ENCODE peak calls at places on chromosomes 11 and 22, in four cellular contexts. K is lower leg skin, M is foreskin keratinocyte, S is astrocyte of the spinal cord. D is an unnamed sample.

GRCh38 chr11:58286249-58286648 is 18.2 kb upstream of the OR10W1 start:
- DNase-seq in K (no peak), S (peak), M (no peak), D (no peak)

GRCh38 chr11:65506770-65507485 is 8.1 kb downstream of the MALAT1 start:
- DNase-seq in M (peak), S (peak), K (no peak), D (no peak)

GRCh38 chr11:8033791-8034585 is 46.9 kb downstream of the EIF3F start:
- DNase-seq in M (no peak), K (peak), S (no peak), D (no peak)

GRCh38 chr11:29623144-29623722 is 393.6 kb downstream of the KCNA4 start:
- DNase-seq in M (no peak), K (no peak), S (no peak), D (no peak)

GRCh38 chr22:47602732-47603131 is 840.3 kb downstream of the TBC1D22A start:
- DNase-seq in S (no peak), K (no peak), M (no peak), D (no peak)

GRCh38 chr11:71311176-71311925 is 59.0 kb upstream of the SHANK2 start:
- DNase-seq in S (no peak), K (peak), M (no peak), D (no peak)

GRCh38 chr22:24948356-24949202 is 2.1 kb upstream of the LHFPL7 start:
- DNase-seq in S (no peak), K (no peak), M (no peak), D (no peak)

GRCh38 chr22:46465793-46466192 is 71.6 kb downstream of the CELSR1 start:
- DNase-seq in M (no peak), K (no peak), S (no peak), D (no peak)

GRCh38 chr22:17152340-17152739 is 6.7 kb downstream of the HDHD5 start:
- DNase-seq in S (no peak), K (no peak), M (no peak), D (no peak)

GRCh38 chr11:67302571-67303131 is 679 bp upstream of the SSH3 start:
- DNase-seq in M (no peak), S (peak), K (peak), D (no peak)

GRCh38 chr11:59792507-59792906 is 18.1 kb downstream of the MRPL16 start:
- DNase-seq in S (no peak), K (no peak), M (no peak), D (no peak)

GRCh38 chr11:102640946-102641345 is 15.8 kb upstream of the MMP20 start:
- DNase-seq in S (no peak), M (no peak), K (no peak), D (no peak)

GRCh38 chr22:42171417-42171816 is 40.8 kb upstream of the CYP2D6 start:
- DNase-seq in K (no peak), M (no peak), S (no peak), D (no peak)

GRCh38 chr22:42169055-42169469 is 38.5 kb upstream of the CYP2D6 start:
- DNase-seq in K (no peak), M (no peak), S (peak), D (no peak)

GRCh38 chr22:42172385-42173172 is 42.0 kb upstream of the CYP2D6 start:
- DNase-seq in M (no peak), S (peak), K (no peak), D (no peak)

GRCh38 chr22:42171946-42172345 is 41.3 kb upstream of the CYP2D6 start:
- DNase-seq in K (no peak), S (no peak), M (no peak), D (no peak)

GRCh38 chr22:42170946-42171345 is 40.3 kb upstream of the CYP2D6 start:
- DNase-seq in S (no peak), M (no peak), K (no peak), D (no peak)
- TF ChIP-seq CTCF in S (no peak), M (no peak), K (no peak), D (no peak)

GRCh38 chr11:14290422-14290821 is 68.6 kb downstream of the RRAS2 start:
- DNase-seq in K (no peak), S (no peak), M (no peak), D (no peak)
- TF ChIP-seq CTCF in K (no peak), S (no peak), M (no peak), D (no peak)

GRCh38 chr11:119134389-119134978 is 13.1 kb downstream of the HINFP start:
- DNase-seq in S (no peak), M (no peak), K (no peak), D (no peak)
- TF ChIP-seq CTCF in S (peak), M (peak), K (no peak), D (peak)

GRCh38 chr11:75270896-75271415 is 30.4 kb downstream of the TPBGL start:
- DNase-seq in S (no peak), K (peak), M (no peak), D (no peak)
- TF ChIP-seq CTCF in S (peak), K (no peak), M (peak), D (peak)

D was measured in D721Med.